ENCODE peak calls at places on chromosomes 1 and 21, in six cellular contexts. Y is K562, W is WTC11, N is HepG2, U is H1, P is GM23338. X is an unnamed sample.
A peak's percentile ranks its signal among the peaks of the same experiment; 100 is the strongest.

GRCh38 chr1:231193710-231194340 is 32.0 kb downstream of the TRIM67 start:
- DNase-seq in U (no peak), N (no peak), P (no peak), Y (no peak), W (no peak), X (no peak)

GRCh38 chr1:8943516-8943896 is 2.2 kb upstream of the CA6 start:
- DNase-seq in U (no peak), W (peak; percentile 52), P (peak; percentile 79), Y (no peak), N (no peak), X (no peak)

GRCh38 chr1:241531195-241532172 is 694 bp upstream of the KMO start:
- DNase-seq in U (no peak), W (no peak), Y (peak; percentile 32), N (peak; percentile 71), P (peak; percentile 78), X (peak; percentile 66)

GRCh38 chr1:68049941-68050878 is at the start of gene DIRAS3:
- DNase-seq in Y (no peak), W (no peak), N (no peak), P (peak; percentile 44), U (no peak), X (no peak)

GRCh38 chr21:42358937-42359336 is 7.4 kb downstream of the TFF1 start:
- DNase-seq in U (no peak), P (peak; percentile 39), W (no peak), Y (no peak), N (no peak), X (no peak)

GRCh38 chr1:218259800-218260199 is 25.3 kb upstream of the RRP15 start:
- DNase-seq in P (peak; percentile 75), Y (peak; percentile 33), N (peak; percentile 7), U (no peak), W (no peak), X (no peak)

GRCh38 chr21:44551290-44552015 is at the start of gene KRTAP10-2:
- DNase-seq in Y (no peak), W (peak; percentile 7), P (no peak), U (no peak), N (no peak), X (no peak)

GRCh38 chr1:242398351-242398750 is 126.1 kb downstream of the PLD5 start:
- DNase-seq in W (no peak), U (no peak), Y (no peak), P (no peak), N (no peak), X (no peak)

GRCh38 chr1:66283583-66284041 is 250.3 kb upstream of the SGIP1 start:
- DNase-seq in N (no peak), P (no peak), U (no peak), Y (no peak), W (no peak), X (peak; percentile 66)

GRCh38 chr1:11237364-11237755 is 25.0 kb downstream of the MTOR start:
- DNase-seq in Y (no peak), N (no peak), P (no peak), U (no peak), W (no peak), X (no peak)

GRCh38 chr21:38985423-38986378 is 180.0 kb downstream of the ETS2 start:
- DNase-seq in P (no peak), Y (peak; percentile 94), N (no peak), U (no peak), W (no peak), X (peak; percentile 12)

GRCh38 chr1:160669276-160669675 is 22.4 kb upstream of the SLAMF1 start:
- DNase-seq in P (no peak), W (no peak), Y (no peak), N (no peak), U (no peak), X (no peak)

GRCh38 chr1:110383311-110383990 is 7.4 kb downstream of the SLC16A4 start:
- DNase-seq in N (no peak), W (no peak), P (no peak), Y (no peak), U (no peak), X (no peak)

GRCh38 chr21:45376459-45377324 is 28.3 kb upstream of the COL18A1 start:
- DNase-seq in Y (no peak), U (no peak), P (no peak), N (no peak), W (no peak), X (no peak)

GRCh38 chr1:230171337-230172015 is 104.4 kb downstream of the GALNT2 start:
- DNase-seq in W (no peak), N (no peak), P (no peak), U (no peak), Y (no peak), X (no peak)
- TF ChIP-seq CREB1 in W (no peak), N (no peak), P (no peak), U (no peak), Y (no peak), X (no peak)

GRCh38 chr1:32068891-32069590 is 3.7 kb upstream of the TMEM39B start:
- DNase-seq in U (no peak), W (no peak), N (no peak), Y (no peak), P (peak; percentile 59), X (no peak)
- TF ChIP-seq CREB1 in U (no peak), W (no peak), N (no peak), Y (no peak), P (no peak), X (no peak)

GRCh38 chr1:224273651-224274050 is 56.3 kb downstream of the NVL start:
- DNase-seq in N (no peak), U (no peak), Y (no peak), P (no peak), W (no peak), X (no peak)
- TF ChIP-seq CREB1 in N (no peak), U (no peak), Y (no peak), P (no peak), W (no peak), X (no peak)

GRCh38 chr21:15771311-15771710 is 41.5 kb downstream of the USP25 start:
- DNase-seq in W (no peak), U (no peak), P (no peak), Y (no peak), N (no peak), X (no peak)

GRCh38 chr21:15772654-15773053 is 42.9 kb downstream of the USP25 start:
- DNase-seq in N (no peak), P (no peak), Y (no peak), W (no peak), U (no peak), X (no peak)

GRCh38 chr21:15766952-15767603 is 37.3 kb downstream of the USP25 start:
- DNase-seq in N (no peak), Y (no peak), P (no peak), W (no peak), U (no peak), X (no peak)

GRCh38 chr21:15768045-15768601 is 38.3 kb downstream of the USP25 start:
- DNase-seq in Y (no peak), N (no peak), P (no peak), W (no peak), U (no peak), X (no peak)

GRCh38 chr21:15768853-15769252 is 39.1 kb downstream of the USP25 start:
- DNase-seq in W (no peak), Y (no peak), P (no peak), U (no peak), N (no peak), X (no peak)
- TF ChIP-seq CREB1 in W (no peak), Y (no peak), P (no peak), U (no peak), N (no peak), X (no peak)

GRCh38 chr1:212752256-212752933 is 39.2 kb downstream of the NSL1 start:
- DNase-seq in W (no peak), Y (no peak), N (no peak), U (no peak), P (no peak), X (peak; percentile 30)

GRCh38 chr1:212746546-212746945 is 45.0 kb downstream of the NSL1 start:
- DNase-seq in N (no peak), Y (no peak), U (no peak), P (no peak), W (no peak), X (no peak)

GRCh38 chr1:212752934-212753497 is 38.6 kb downstream of the NSL1 start:
- DNase-seq in Y (no peak), N (no peak), P (no peak), W (no peak), U (no peak), X (peak; percentile 39)

GRCh38 chr1:212753766-212754165 is 37.8 kb downstream of the NSL1 start:
- DNase-seq in U (no peak), W (no peak), Y (no peak), P (peak; percentile 25), N (no peak), X (no peak)

GRCh38 chr1:212749924-212750535 is 41.5 kb downstream of the NSL1 start:
- DNase-seq in N (peak; percentile 55), W (no peak), U (no peak), P (peak; percentile 89), Y (peak; percentile 68), X (peak; percentile 51)
- TF ChIP-seq CREB1 in N (no peak), W (no peak), U (no peak), P (no peak), Y (no peak), X (peak; percentile 14)

DNA sequence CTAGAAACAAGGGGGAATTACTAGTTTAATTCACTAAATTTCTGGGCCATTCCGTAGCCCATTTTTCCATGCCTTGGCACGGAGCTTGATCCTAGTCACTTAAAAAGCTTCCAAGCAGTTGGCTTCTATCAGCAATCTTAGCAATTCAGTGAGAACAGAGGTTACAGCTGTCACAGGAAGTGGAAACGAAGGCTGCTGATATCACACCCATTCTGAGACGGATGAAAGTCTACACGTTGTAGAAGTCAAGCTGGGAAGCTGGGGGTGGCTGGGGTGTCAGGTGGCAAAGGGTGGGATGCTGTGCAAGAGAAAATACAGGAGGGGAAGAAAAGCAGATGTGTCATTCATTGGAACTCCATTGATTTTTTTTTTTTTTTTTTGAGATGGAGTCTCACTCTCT is 11.8 kb upstream of the STMN1 start:
- DNase-seq in P (no peak), N (no peak), U (no peak), W (no peak), Y (no peak), X (no peak)
- TF ChIP-seq CREB1 in P (no peak), N (no peak), U (no peak), W (no peak), Y (no peak), X (no peak)

X was measured in GM12878.